ENCODE peak calls at places on chromosomes 4 and X, in six cellular contexts. I is SW480; G is activated naive CD4-positive, alpha-beta T cell treated with anti-CD3 and anti-CD28 coated beads for 36 hours; N is activated T-cell treated with anti-CD3 and anti-CD28 coated beads, Interleukin-2, amount 50 U/mL, for 48 hours; S is left colon; R is stimulated activated CD4-positive, alpha-beta T cell treated with anti-CD3 and anti-CD28 coated beads, Interleukin-15, amount 100 ng/mL, for 1 hour. U is an unnamed sample.

GRCh38 chr4:76003015-76003414 is 4.3 kb downstream of the CXCL9 start:
- DNase-seq in R (no peak), G (no peak), N (no peak), I (no peak), S (no peak), U (no peak)

GRCh38 chrX:103464071-103464773 is 55.1 kb downstream of the RAB40A start:
- DNase-seq in R (no peak), I (peak), S (peak), G (peak), N (peak), U (no peak)

GRCh38 chr4:177047070-177047850 is 254.5 kb upstream of the VEGFC start:
- DNase-seq in S (peak), R (no peak), I (peak), G (peak), N (peak), U (no peak)

GRCh38 chrX:137171626-137172025 is 137.8 kb upstream of the GPR101 start:
- DNase-seq in I (no peak), G (no peak), R (no peak), N (no peak), S (no peak), U (no peak)

GRCh38 chrX:8424941-8425340 is 39.7 kb upstream of the VCX3B start:
- DNase-seq in I (no peak), R (no peak), G (no peak), S (no peak), N (no peak), U (no peak)

GRCh38 chrX:11944486-11944885 is 186.4 kb downstream of the MSL3 start:
- DNase-seq in N (peak), I (peak), R (no peak), S (no peak), G (no peak), U (no peak)

GRCh38 chrX:115058276-115058675 is 40.9 kb upstream of the IL13RA2 start:
- DNase-seq in N (no peak), I (no peak), S (no peak), R (no peak), G (no peak), U (no peak)

GRCh38 chr4:167524091-167524490 is 289.8 kb upstream of the SPOCK3 start:
- DNase-seq in G (no peak), I (no peak), R (no peak), S (no peak), N (no peak), U (no peak)

GRCh38 chr4:93407493-93408275 is 420.9 kb upstream of the ATOH1 start:
- DNase-seq in S (no peak), N (no peak), I (no peak), R (no peak), G (no peak), U (no peak)

GRCh38 chr4:126097155-126097554 is 782.4 kb downstream of the FAT4 start:
- DNase-seq in N (no peak), S (no peak), I (no peak), G (no peak), R (no peak), U (no peak)

GRCh38 chr4:6112606-6113290 is 87.6 kb downstream of the JAKMIP1 start:
- DNase-seq in N (no peak), S (no peak), R (no peak), G (no peak), I (no peak), U (peak)

GRCh38 chr4:189090174-189090814 is 850.4 kb upstream of the FRG1 start:
- DNase-seq in S (no peak), I (peak), R (no peak), G (no peak), N (no peak), U (no peak)

GRCh38 chr4:36269533-36269932 is 11.9 kb upstream of the DTHD1 start:
- DNase-seq in N (no peak), S (no peak), I (no peak), G (no peak), R (no peak), U (no peak)

GRCh38 chr4:129578336-129578735 is 482.4 kb downstream of the C4orf33 start:
- DNase-seq in R (no peak), G (no peak), N (no peak), S (no peak), I (no peak), U (no peak)

GRCh38 chr4:145098675-145099037 is 545 bp downstream of the ABCE1 start:
- DNase-seq in N (peak), S (no peak), R (peak), I (peak), G (peak), U (peak)

GRCh38 chr4:101039367-101039766 is 308.0 kb downstream of the PPP3CA start:
- DNase-seq in I (peak), G (peak), N (peak), S (no peak), R (no peak), U (no peak)

GRCh38 chr4:96164814-96165351 is 325.0 kb downstream of the PDHA2 start:
- DNase-seq in G (no peak), R (no peak), S (no peak), I (no peak), N (no peak), U (no peak)

GRCh38 chr4:109026588-109026987 is 263.7 kb upstream of the ETNPPL start:
- DNase-seq in N (no peak), G (no peak), S (no peak), R (no peak), I (no peak), U (no peak)

GRCh38 chrX:133350751-133351150 is 64.5 kb downstream of the GPC4 start:
- DNase-seq in G (no peak), N (no peak), R (no peak), S (peak), I (no peak), U (no peak)

GRCh38 chrX:16160729-16161128 is 6.6 kb upstream of the MAGEB17 start:
- DNase-seq in R (no peak), S (no peak), G (no peak), N (no peak), I (peak), U (no peak)

GRCh38 chr4:37780444-37781133 is 45.9 kb upstream of the PGM2 start:
- DNase-seq in G (peak), N (no peak), S (peak), I (no peak), R (peak), U (no peak)

GRCh38 chr4:89949782-89950387 is 55.2 kb downstream of the MMRN1 start:
- DNase-seq in I (peak), S (no peak), R (no peak), N (no peak), G (no peak), U (no peak)

GRCh38 chr4:46442963-46443362 is 53.0 kb upstream of the GABRA2 start:
- DNase-seq in I (no peak), N (no peak), S (no peak), G (no peak), R (no peak), U (no peak)

GRCh38 chr4:109671350-109671749 is 31.9 kb downstream of the CASP6 start:
- DNase-seq in G (peak), N (no peak), I (no peak), R (no peak), S (no peak), U (no peak)

GRCh38 chrX:31590581-31591113 is 518.8 kb upstream of the FTHL17 start:
- DNase-seq in N (no peak), I (peak), G (no peak), R (no peak), S (no peak), U (no peak)

GRCh38 chrX:8741981-8742380 is 10.0 kb upstream of the ANOS1 start:
- DNase-seq in S (no peak), I (no peak), N (no peak), G (no peak), R (no peak), U (no peak)

GRCh38 chrX:50211510-50211909 is 6.9 kb downstream of the CCNB3 start:
- DNase-seq in I (peak), R (no peak), N (no peak), G (no peak), S (no peak), U (no peak)

GRCh38 chr4:168766537-168767316 is 243.3 kb downstream of the CBR4 start:
- DNase-seq in R (no peak), G (no peak), S (no peak), I (no peak), N (no peak), U (no peak)